ENCODE peak calls at places on chromosomes 13 and 19, in seven cellular contexts. One of them, this sample, is unnamed.
A peak's percentile ranks its signal among the peaks of the same experiment; 100 is the strongest.

GRCh38 chr19:2603320-2603719 is 99.2 kb downstream of the GNG7 start:
- DNase-seq in stimulated activated CD4-positive, alpha-beta T cell treated with anti-CD3 and anti-CD28 coated beads, Interleukin-12 subunit alpha, Interleukin-12 subunit beta, amount 100 ng/mL, for 24 hours: no peak
- DNase-seq in astrocyte of the spinal cord: peak; percentile 78
- DNase-seq in effector memory CD8-positive, alpha-beta T cell: no peak
- DNase-seq in globus pallidus: no peak
- DNase-seq in NCI-H69: no peak
- DNase-seq in CD8-positive, alpha-beta T cell: no peak
- DNase-seq in this sample: no peak

GRCh38 chr19:52734340-52734892 is 428 bp downstream of the ZNF611 start:
- DNase-seq in stimulated activated CD4-positive, alpha-beta T cell treated with anti-CD3 and anti-CD28 coated beads, Interleukin-12 subunit alpha, Interleukin-12 subunit beta, amount 100 ng/mL, for 24 hours: no peak
- DNase-seq in astrocyte of the spinal cord: peak; percentile 6
- DNase-seq in effector memory CD8-positive, alpha-beta T cell: no peak
- DNase-seq in globus pallidus: no peak
- DNase-seq in NCI-H69: peak; percentile 66
- DNase-seq in CD8-positive, alpha-beta T cell: no peak
- DNase-seq in this sample: no peak

GRCh38 chr13:23469901-23470525 is 36.5 kb upstream of the SACS start:
- DNase-seq in stimulated activated CD4-positive, alpha-beta T cell treated with anti-CD3 and anti-CD28 coated beads, Interleukin-12 subunit alpha, Interleukin-12 subunit beta, amount 100 ng/mL, for 24 hours: no peak
- DNase-seq in astrocyte of the spinal cord: peak; percentile 38
- DNase-seq in effector memory CD8-positive, alpha-beta T cell: no peak
- DNase-seq in globus pallidus: no peak
- DNase-seq in NCI-H69: peak; percentile 23
- DNase-seq in CD8-positive, alpha-beta T cell: no peak
- DNase-seq in this sample: peak; percentile 89

GRCh38 chr19:11261431-11261901 is 858 bp downstream of the DOCK6 start:
- DNase-seq in stimulated activated CD4-positive, alpha-beta T cell treated with anti-CD3 and anti-CD28 coated beads, Interleukin-12 subunit alpha, Interleukin-12 subunit beta, amount 100 ng/mL, for 24 hours: no peak
- DNase-seq in astrocyte of the spinal cord: no peak
- DNase-seq in effector memory CD8-positive, alpha-beta T cell: no peak
- DNase-seq in globus pallidus: no peak
- DNase-seq in NCI-H69: no peak
- DNase-seq in CD8-positive, alpha-beta T cell: no peak
- DNase-seq in this sample: no peak

GRCh38 chr19:18543814-18544475 is 572 bp upstream of the FKBP8 start:
- DNase-seq in stimulated activated CD4-positive, alpha-beta T cell treated with anti-CD3 and anti-CD28 coated beads, Interleukin-12 subunit alpha, Interleukin-12 subunit beta, amount 100 ng/mL, for 24 hours: peak; percentile 67
- DNase-seq in astrocyte of the spinal cord: peak; percentile 55
- DNase-seq in effector memory CD8-positive, alpha-beta T cell: peak; percentile 69
- DNase-seq in globus pallidus: no peak
- DNase-seq in NCI-H69: peak; percentile 87
- DNase-seq in CD8-positive, alpha-beta T cell: peak; percentile 54
- DNase-seq in this sample: no peak

GRCh38 chr13:43544011-43544410 is 242.8 kb downstream of the ENOX1 start:
- DNase-seq in stimulated activated CD4-positive, alpha-beta T cell treated with anti-CD3 and anti-CD28 coated beads, Interleukin-12 subunit alpha, Interleukin-12 subunit beta, amount 100 ng/mL, for 24 hours: no peak
- DNase-seq in astrocyte of the spinal cord: peak; percentile 19
- DNase-seq in effector memory CD8-positive, alpha-beta T cell: no peak
- DNase-seq in globus pallidus: no peak
- DNase-seq in NCI-H69: no peak
- DNase-seq in CD8-positive, alpha-beta T cell: no peak
- DNase-seq in this sample: no peak

GRCh38 chr19:3270908-3271307 is 46.4 kb downstream of the CELF5 start:
- DNase-seq in stimulated activated CD4-positive, alpha-beta T cell treated with anti-CD3 and anti-CD28 coated beads, Interleukin-12 subunit alpha, Interleukin-12 subunit beta, amount 100 ng/mL, for 24 hours: peak; percentile 41
- DNase-seq in astrocyte of the spinal cord: peak; percentile 19
- DNase-seq in effector memory CD8-positive, alpha-beta T cell: no peak
- DNase-seq in globus pallidus: no peak
- DNase-seq in NCI-H69: peak; percentile 93
- DNase-seq in CD8-positive, alpha-beta T cell: peak; percentile 25
- DNase-seq in this sample: peak; percentile 22

GRCh38 chr19:35776102-35776788 is 881 bp downstream of the ARHGAP33 start:
- DNase-seq in stimulated activated CD4-positive, alpha-beta T cell treated with anti-CD3 and anti-CD28 coated beads, Interleukin-12 subunit alpha, Interleukin-12 subunit beta, amount 100 ng/mL, for 24 hours: no peak
- DNase-seq in astrocyte of the spinal cord: no peak
- DNase-seq in effector memory CD8-positive, alpha-beta T cell: no peak
- DNase-seq in globus pallidus: peak; percentile 20
- DNase-seq in NCI-H69: peak; percentile 40
- DNase-seq in CD8-positive, alpha-beta T cell: no peak
- DNase-seq in this sample: no peak

GRCh38 chr13:101785858-101786257 is 333.4 kb downstream of the ITGBL1 start:
- DNase-seq in stimulated activated CD4-positive, alpha-beta T cell treated with anti-CD3 and anti-CD28 coated beads, Interleukin-12 subunit alpha, Interleukin-12 subunit beta, amount 100 ng/mL, for 24 hours: no peak
- DNase-seq in astrocyte of the spinal cord: peak; percentile 41
- DNase-seq in effector memory CD8-positive, alpha-beta T cell: no peak
- DNase-seq in globus pallidus: peak; percentile 19
- DNase-seq in NCI-H69: peak; percentile 93
- DNase-seq in CD8-positive, alpha-beta T cell: no peak
- DNase-seq in this sample: no peak

This sample was measured in HFF-Myc.